ENCODE peak calls at places on chromosomes 7 and 10, in ten cellular contexts. One of them, this sample, is unnamed.

GRCh38 chr10:13146383-13146782 is 15.0 kb upstream of the MCM10 start:
- DNase-seq in RWPE1: no peak
- DNase-seq in neural progenitor cell: no peak
- DNase-seq in right lobe of liver: no peak
- DNase-seq in mammary epithelial cell: peak; percentile 2
- DNase-seq in GM10248: no peak
- DNase-seq in PC-3: no peak
- DNase-seq in bronchial epithelial cell: peak; percentile 28
- DNase-seq in progenitor cell of endocrine pancreas: no peak
- DNase-seq in astrocyte: no peak
- DNase-seq in this sample: no peak

GRCh38 chr7:155778349-155778748 is 33.9 kb downstream of the SHH start:
- DNase-seq in progenitor cell of endocrine pancreas: no peak
- DNase-seq in RWPE1: no peak
- DNase-seq in astrocyte: no peak
- DNase-seq in GM10248: no peak
- DNase-seq in neural progenitor cell: no peak
- DNase-seq in bronchial epithelial cell: no peak
- DNase-seq in mammary epithelial cell: no peak
- DNase-seq in PC-3: no peak
- DNase-seq in right lobe of liver: no peak
- DNase-seq in this sample: no peak

GRCh38 chr7:131095346-131095745 is 232.3 kb upstream of the MKLN1 start:
- DNase-seq in right lobe of liver: no peak
- DNase-seq in GM10248: no peak
- DNase-seq in progenitor cell of endocrine pancreas: no peak
- DNase-seq in astrocyte: peak; percentile 63
- DNase-seq in bronchial epithelial cell: no peak
- DNase-seq in neural progenitor cell: no peak
- DNase-seq in RWPE1: no peak
- DNase-seq in mammary epithelial cell: no peak
- DNase-seq in PC-3: no peak
- DNase-seq in this sample: no peak

GRCh38 chr7:37408885-37409248 is 39.8 kb downstream of the ELMO1 start:
- DNase-seq in astrocyte: no peak
- DNase-seq in GM10248: peak; percentile 31
- DNase-seq in bronchial epithelial cell: no peak
- DNase-seq in PC-3: no peak
- DNase-seq in right lobe of liver: peak; percentile 62
- DNase-seq in neural progenitor cell: no peak
- DNase-seq in RWPE1: no peak
- DNase-seq in progenitor cell of endocrine pancreas: no peak
- DNase-seq in mammary epithelial cell: no peak
- DNase-seq in this sample: no peak

GRCh38 chr7:86963599-86964230 is 95.7 kb downstream of the ELAPOR2 start:
- DNase-seq in bronchial epithelial cell: no peak
- DNase-seq in progenitor cell of endocrine pancreas: no peak
- DNase-seq in mammary epithelial cell: no peak
- DNase-seq in astrocyte: peak; percentile 6
- DNase-seq in GM10248: no peak
- DNase-seq in PC-3: no peak
- DNase-seq in neural progenitor cell: peak; percentile 20
- DNase-seq in right lobe of liver: no peak
- DNase-seq in RWPE1: no peak
- DNase-seq in this sample: no peak

GRCh38 chr7:105794741-105795729 is 81.4 kb downstream of the ATXN7L1 start:
- DNase-seq in astrocyte: peak; percentile 51
- DNase-seq in progenitor cell of endocrine pancreas: no peak
- DNase-seq in bronchial epithelial cell: peak; percentile 89
- DNase-seq in neural progenitor cell: no peak
- DNase-seq in GM10248: no peak
- DNase-seq in mammary epithelial cell: peak; percentile 30
- DNase-seq in RWPE1: peak; percentile 72
- DNase-seq in PC-3: peak; percentile 96
- DNase-seq in right lobe of liver: no peak
- DNase-seq in this sample: no peak

GRCh38 chr10:102870221-102870620 is 951 bp downstream of the AS3MT start:
- DNase-seq in mammary epithelial cell: no peak
- DNase-seq in RWPE1: no peak
- DNase-seq in right lobe of liver: no peak
- DNase-seq in progenitor cell of endocrine pancreas: no peak
- DNase-seq in GM10248: no peak
- DNase-seq in PC-3: no peak
- DNase-seq in astrocyte: no peak
- DNase-seq in neural progenitor cell: peak; percentile 20
- DNase-seq in bronchial epithelial cell: no peak
- DNase-seq in this sample: no peak

GRCh38 chr10:70578371-70578947 is 24.1 kb downstream of the PRF1 start:
- DNase-seq in neural progenitor cell: no peak
- DNase-seq in bronchial epithelial cell: peak; percentile 97
- DNase-seq in GM10248: peak; percentile 68
- DNase-seq in astrocyte: peak; percentile 99
- DNase-seq in progenitor cell of endocrine pancreas: no peak
- DNase-seq in mammary epithelial cell: peak; percentile 97
- DNase-seq in PC-3: peak; percentile 100
- DNase-seq in right lobe of liver: no peak
- DNase-seq in RWPE1: peak; percentile 67
- DNase-seq in this sample: no peak

GRCh38 chr7:72039460-72039859 is 372.7 kb downstream of the CALN1 start:
- DNase-seq in RWPE1: no peak
- DNase-seq in right lobe of liver: no peak
- DNase-seq in GM10248: no peak
- DNase-seq in progenitor cell of endocrine pancreas: no peak
- DNase-seq in bronchial epithelial cell: no peak
- DNase-seq in PC-3: no peak
- DNase-seq in mammary epithelial cell: no peak
- DNase-seq in neural progenitor cell: no peak
- DNase-seq in astrocyte: no peak
- DNase-seq in this sample: no peak

GRCh38 chr7:72040641-72041040 is 371.5 kb downstream of the CALN1 start:
- DNase-seq in neural progenitor cell: no peak
- DNase-seq in bronchial epithelial cell: no peak
- DNase-seq in mammary epithelial cell: no peak
- DNase-seq in right lobe of liver: no peak
- DNase-seq in progenitor cell of endocrine pancreas: no peak
- DNase-seq in RWPE1: no peak
- DNase-seq in PC-3: no peak
- DNase-seq in GM10248: no peak
- DNase-seq in astrocyte: no peak
- DNase-seq in this sample: no peak

GRCh38 chr7:72038022-72038732 is 374.0 kb downstream of the CALN1 start:
- DNase-seq in PC-3: no peak
- DNase-seq in bronchial epithelial cell: no peak
- DNase-seq in GM10248: no peak
- DNase-seq in mammary epithelial cell: no peak
- DNase-seq in RWPE1: no peak
- DNase-seq in progenitor cell of endocrine pancreas: no peak
- DNase-seq in astrocyte: no peak
- DNase-seq in neural progenitor cell: no peak
- DNase-seq in right lobe of liver: no peak
- DNase-seq in this sample: no peak

GRCh38 chr7:72037494-72037893 is 374.6 kb downstream of the CALN1 start:
- DNase-seq in progenitor cell of endocrine pancreas: no peak
- DNase-seq in neural progenitor cell: no peak
- DNase-seq in GM10248: no peak
- DNase-seq in mammary epithelial cell: no peak
- DNase-seq in RWPE1: no peak
- DNase-seq in right lobe of liver: no peak
- DNase-seq in bronchial epithelial cell: no peak
- DNase-seq in PC-3: no peak
- DNase-seq in astrocyte: no peak
- DNase-seq in this sample: no peak

DNA sequence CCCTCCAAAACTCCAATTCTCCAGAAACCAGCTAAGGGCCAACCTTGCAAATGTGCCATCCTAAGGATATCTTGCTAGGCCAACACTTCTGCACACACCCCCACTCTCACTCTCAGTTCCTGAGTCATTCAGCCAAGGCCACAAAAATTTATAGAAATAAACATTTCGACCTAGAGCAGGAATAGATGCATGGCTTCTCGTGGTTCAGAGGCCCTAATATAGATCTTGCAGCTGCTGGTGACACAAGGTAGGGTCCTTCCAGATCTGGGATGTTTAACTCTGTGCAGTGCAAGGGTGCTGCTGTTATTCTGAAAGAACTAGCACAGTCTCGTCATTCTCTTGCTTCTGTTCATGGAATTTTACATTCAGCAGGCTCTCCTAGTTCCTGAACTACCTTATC is 369.3 kb downstream of the CALN1 start:
- DNase-seq in progenitor cell of endocrine pancreas: no peak
- DNase-seq in bronchial epithelial cell: no peak
- DNase-seq in astrocyte: no peak
- DNase-seq in PC-3: no peak
- DNase-seq in RWPE1: no peak
- DNase-seq in right lobe of liver: no peak
- DNase-seq in GM10248: no peak
- DNase-seq in neural progenitor cell: no peak
- DNase-seq in mammary epithelial cell: no peak
- DNase-seq in this sample: no peak
- TF ChIP-seq CTCF in progenitor cell of endocrine pancreas: no peak
- TF ChIP-seq CTCF in bronchial epithelial cell: no peak
- TF ChIP-seq CTCF in astrocyte: no peak
- TF ChIP-seq CTCF in PC-3: no peak
- TF ChIP-seq CTCF in RWPE1: no peak
- TF ChIP-seq CTCF in right lobe of liver: no peak
- TF ChIP-seq CTCF in GM10248: no peak
- TF ChIP-seq CTCF in neural progenitor cell: no peak
- TF ChIP-seq CTCF in mammary epithelial cell: no peak
- TF ChIP-seq CTCF in this sample: no peak

GRCh38 chr7:151256410-151257045 is 8.0 kb upstream of the SMARCD3 start:
- DNase-seq in mammary epithelial cell: no peak
- DNase-seq in right lobe of liver: no peak
- DNase-seq in RWPE1: no peak
- DNase-seq in progenitor cell of endocrine pancreas: no peak
- DNase-seq in GM10248: no peak
- DNase-seq in bronchial epithelial cell: no peak
- DNase-seq in PC-3: no peak
- DNase-seq in astrocyte: no peak
- DNase-seq in neural progenitor cell: no peak
- DNase-seq in this sample: no peak
- TF ChIP-seq CTCF in mammary epithelial cell: no peak
- TF ChIP-seq CTCF in right lobe of liver: no peak
- TF ChIP-seq CTCF in RWPE1: no peak
- TF ChIP-seq CTCF in progenitor cell of endocrine pancreas: no peak
- TF ChIP-seq CTCF in GM10248: no peak
- TF ChIP-seq CTCF in bronchial epithelial cell: no peak
- TF ChIP-seq CTCF in PC-3: no peak
- TF ChIP-seq CTCF in astrocyte: no peak
- TF ChIP-seq CTCF in neural progenitor cell: no peak
- TF ChIP-seq CTCF in this sample: no peak

GRCh38 chr10:132685121-132685891 is 100.6 kb downstream of the NKX6-2 start:
- DNase-seq in progenitor cell of endocrine pancreas: peak; percentile 88
- DNase-seq in PC-3: peak; percentile 88
- DNase-seq in bronchial epithelial cell: peak; percentile 75
- DNase-seq in neural progenitor cell: peak; percentile 20
- DNase-seq in GM10248: no peak
- DNase-seq in astrocyte: peak; percentile 56
- DNase-seq in mammary epithelial cell: no peak
- DNase-seq in RWPE1: peak; percentile 71
- DNase-seq in right lobe of liver: peak; percentile 39
- DNase-seq in this sample: peak; percentile 72

GRCh38 chr10:132687893-132688579 is 97.9 kb downstream of the NKX6-2 start:
- DNase-seq in PC-3: no peak
- DNase-seq in right lobe of liver: peak; percentile 31
- DNase-seq in neural progenitor cell: no peak
- DNase-seq in progenitor cell of endocrine pancreas: no peak
- DNase-seq in mammary epithelial cell: no peak
- DNase-seq in GM10248: no peak
- DNase-seq in astrocyte: no peak
- DNase-seq in RWPE1: no peak
- DNase-seq in bronchial epithelial cell: no peak
- DNase-seq in this sample: peak; percentile 67

GRCh38 chr10:132687181-132687892 is 98.6 kb downstream of the NKX6-2 start:
- DNase-seq in neural progenitor cell: no peak
- DNase-seq in RWPE1: no peak
- DNase-seq in astrocyte: no peak
- DNase-seq in GM10248: no peak
- DNase-seq in progenitor cell of endocrine pancreas: no peak
- DNase-seq in bronchial epithelial cell: no peak
- DNase-seq in right lobe of liver: peak; percentile 37
- DNase-seq in mammary epithelial cell: no peak
- DNase-seq in PC-3: no peak
- DNase-seq in this sample: peak; percentile 68

GRCh38 chr10:132684164-132684891 is 101.6 kb downstream of the NKX6-2 start:
- DNase-seq in astrocyte: peak; percentile 47
- DNase-seq in progenitor cell of endocrine pancreas: no peak
- DNase-seq in RWPE1: no peak
- DNase-seq in GM10248: no peak
- DNase-seq in PC-3: peak; percentile 72
- DNase-seq in right lobe of liver: peak; percentile 29
- DNase-seq in mammary epithelial cell: peak; percentile 59
- DNase-seq in neural progenitor cell: no peak
- DNase-seq in bronchial epithelial cell: peak; percentile 79
- DNase-seq in this sample: peak; percentile 32

DNA sequence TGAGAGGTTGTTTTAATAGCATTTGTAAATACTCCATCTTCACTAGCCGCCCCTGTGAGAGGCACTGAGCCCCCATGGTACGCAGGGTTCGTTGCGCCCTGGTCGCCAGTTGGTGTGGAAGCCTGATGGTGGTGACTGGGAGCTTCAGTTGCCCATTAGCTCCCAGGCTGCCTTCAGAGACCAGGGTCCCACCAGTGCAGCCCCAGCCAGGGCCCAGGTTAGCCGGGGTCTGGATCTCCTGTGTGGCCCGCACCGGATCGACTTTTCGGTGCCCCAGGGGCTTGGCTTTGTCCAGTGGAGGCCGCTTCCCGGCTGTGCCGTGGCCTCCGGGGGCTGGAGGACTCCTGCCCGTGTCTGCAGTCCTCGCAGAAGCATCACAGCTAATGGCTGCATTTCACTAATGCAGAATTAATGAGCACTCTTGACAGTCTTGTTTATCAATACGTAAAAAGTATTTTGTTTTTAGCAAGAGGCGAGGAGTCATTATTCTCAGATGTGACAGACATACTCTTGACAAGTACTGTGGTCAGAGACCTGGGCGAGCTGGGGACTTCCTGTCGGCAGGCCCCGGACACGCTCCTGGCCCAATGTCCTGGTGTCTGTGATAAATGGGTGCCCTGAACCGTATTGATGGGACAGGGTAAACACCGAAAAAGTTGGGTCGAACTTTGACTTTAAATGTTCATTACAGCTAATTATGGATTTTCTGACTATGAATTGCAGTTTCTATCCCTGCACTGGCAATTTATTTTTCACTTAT is 99.8 kb downstream of the NKX6-2 start:
- DNase-seq in RWPE1: no peak
- DNase-seq in neural progenitor cell: no peak
- DNase-seq in astrocyte: no peak
- DNase-seq in GM10248: no peak
- DNase-seq in progenitor cell of endocrine pancreas: peak; percentile 51
- DNase-seq in bronchial epithelial cell: no peak
- DNase-seq in PC-3: no peak
- DNase-seq in right lobe of liver: peak; percentile 39
- DNase-seq in mammary epithelial cell: no peak
- DNase-seq in this sample: peak; percentile 64
- TF ChIP-seq CTCF in RWPE1: no peak
- TF ChIP-seq CTCF in neural progenitor cell: no peak
- TF ChIP-seq CTCF in astrocyte: no peak
- TF ChIP-seq CTCF in GM10248: no peak
- TF ChIP-seq CTCF in progenitor cell of endocrine pancreas: no peak
- TF ChIP-seq CTCF in bronchial epithelial cell: no peak
- TF ChIP-seq CTCF in PC-3: no peak
- TF ChIP-seq CTCF in right lobe of liver: no peak
- TF ChIP-seq CTCF in mammary epithelial cell: no peak
- TF ChIP-seq CTCF in this sample: no peak

GRCh38 chr7:50641442-50642405 is 76.5 kb upstream of the DDC start:
- DNase-seq in astrocyte: no peak
- DNase-seq in bronchial epithelial cell: no peak
- DNase-seq in mammary epithelial cell: no peak
- DNase-seq in progenitor cell of endocrine pancreas: no peak
- DNase-seq in GM10248: no peak
- DNase-seq in RWPE1: no peak
- DNase-seq in right lobe of liver: peak; percentile 44
- DNase-seq in neural progenitor cell: peak; percentile 56
- DNase-seq in PC-3: no peak
- DNase-seq in this sample: no peak
- TF ChIP-seq CTCF in astrocyte: no peak
- TF ChIP-seq CTCF in bronchial epithelial cell: no peak
- TF ChIP-seq CTCF in mammary epithelial cell: no peak
- TF ChIP-seq CTCF in progenitor cell of endocrine pancreas: no peak
- TF ChIP-seq CTCF in GM10248: no peak
- TF ChIP-seq CTCF in RWPE1: no peak
- TF ChIP-seq CTCF in right lobe of liver: no peak
- TF ChIP-seq CTCF in neural progenitor cell: peak; percentile 47
- TF ChIP-seq CTCF in PC-3: no peak
- TF ChIP-seq CTCF in this sample: no peak

This sample was measured in type B pancreatic cell.